ENCODE peak calls at places on chromosome 3, in six cellular contexts. B, N, R, M, J and G are unnamed samples.

GRCh38 chr3:188700497-188700896 is 471.3 kb upstream of the TPRG1 start:
- DNase-seq in B (no peak), N (no peak), R (no peak), M (no peak), J (no peak), G (no peak)

GRCh38 chr3:13289771-13290285 is 130.3 kb downstream of the NUP210 start:
- DNase-seq in B (no peak), N (no peak), R (no peak), M (peak), J (no peak), G (no peak)

GRCh38 chr3:150747909-150748568 is 14.9 kb downstream of the SIAH2 start:
- DNase-seq in B (no peak), N (no peak), R (no peak), M (no peak), J (peak), G (peak)

GRCh38 chr3:69085543-69086132 is 901 bp downstream of the ARL6IP5 start:
- DNase-seq in B (peak), N (no peak), R (peak), M (peak), J (no peak), G (peak)

GRCh38 chr3:168730073-168730472 is 634.3 kb upstream of the GOLIM4 start:
- DNase-seq in B (no peak), N (no peak), R (no peak), M (no peak), J (no peak), G (no peak)

GRCh38 chr3:74390121-74390870 is 224.2 kb downstream of the CNTN3 start:
- DNase-seq in B (no peak), N (no peak), R (no peak), M (no peak), J (no peak), G (no peak)

GRCh38 chr3:128429751-128430150 is 36.9 kb downstream of the DNAJB8 start:
- DNase-seq in B (no peak), N (no peak), R (no peak), M (no peak), J (no peak), G (no peak)

GRCh38 chr3:56753206-56753605 is 48.5 kb downstream of the ARHGEF3 start:
- DNase-seq in B (peak), N (peak), R (no peak), M (no peak), J (peak), G (no peak)

GRCh38 chr3:157274644-157275137 is 114.7 kb upstream of the CCNL1 start:
- DNase-seq in B (no peak), N (peak), R (no peak), M (no peak), J (no peak), G (no peak)

GRCh38 chr3:46524832-46525231 is 27.1 kb downstream of the RTP3 start:
- DNase-seq in B (no peak), N (no peak), R (no peak), M (no peak), J (no peak), G (no peak)

GRCh38 chr3:45603226-45603625 is 8.7 kb downstream of the LIMD1 start:
- DNase-seq in B (no peak), N (no peak), R (no peak), M (no peak), J (no peak), G (no peak)